ENCODE peak calls at places on chromosomes 6 and 20, in five cellular contexts. H is heart right ventricle; N is transverse colon; U is suprapubic skin; Y is CD8-positive, alpha-beta memory T cell. R is an unnamed sample.

GRCh38 chr6:151434369-151434768 is 17.6 kb downstream of the RMND1 start:
- DNase-seq in H (no peak), N (no peak), U (no peak), Y (no peak), R (peak; percentile 7)

GRCh38 chr6:6713660-6714446 is 125.3 kb downstream of the LY86 start:
- DNase-seq in H (no peak), N (no peak), U (no peak), Y (no peak), R (no peak)

GRCh38 chr20:10784337-10785183 is 110.8 kb upstream of the JAG1 start:
- DNase-seq in H (no peak), N (no peak), U (no peak), Y (no peak), R (no peak)

GRCh38 chr20:57342829-57343228 is 8.2 kb upstream of the RAE1 start:
- DNase-seq in H (no peak), N (no peak), U (no peak), Y (no peak), R (no peak)

GRCh38 chr6:156589281-156589680 is 187.9 kb upstream of the ARID1B start:
- DNase-seq in H (no peak), N (no peak), U (no peak), Y (no peak), R (no peak)

GRCh38 chr6:46862381-46862780 is 59.4 kb downstream of the ADGRF5 start:
- DNase-seq in H (no peak), N (no peak), U (no peak), Y (no peak), R (no peak)

GRCh38 chr6:118542184-118542952 is 5.7 kb upstream of the PLN start:
- DNase-seq in H (no peak), N (no peak), U (no peak), Y (no peak), R (no peak)

GRCh38 chr6:156167289-156168076 is 609.7 kb upstream of the ARID1B start:
- DNase-seq in H (peak; percentile 30), N (peak; percentile 10), U (no peak), Y (no peak), R (no peak)

GRCh38 chr20:24160563-24161355 is 172.2 kb upstream of the GGTLC1 start:
- DNase-seq in H (peak; percentile 22), N (peak; percentile 13), U (no peak), Y (peak; percentile 4), R (peak; percentile 60)

GRCh38 chr6:147321260-147321659 is 117.0 kb downstream of the STXBP5 start:
- DNase-seq in H (no peak), N (no peak), U (no peak), Y (no peak), R (no peak)

GRCh38 chr6:168416531-168416930 is 24.5 kb upstream of the SMOC2 start:
- DNase-seq in H (no peak), N (no peak), U (no peak), Y (no peak), R (no peak)

DNA sequence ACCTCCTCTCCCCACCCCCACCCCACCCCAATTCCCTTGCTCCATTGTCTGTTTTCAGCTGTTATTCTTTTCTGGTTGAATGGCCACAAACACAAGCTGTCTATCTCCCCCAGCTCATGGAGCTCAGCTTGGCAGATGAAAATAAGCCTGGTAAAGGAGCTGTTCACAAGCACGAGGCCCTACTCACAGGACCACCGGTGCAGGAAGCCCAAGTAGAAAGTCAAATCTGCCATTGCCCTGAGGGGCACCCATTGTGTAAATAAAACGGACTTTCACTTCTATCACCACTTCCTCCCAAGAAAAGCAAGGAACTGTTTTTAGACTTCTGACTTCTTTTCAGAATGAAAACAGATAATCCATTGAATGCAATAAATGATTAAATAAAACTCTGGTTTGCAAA is 27.8 kb downstream of the RIPOR2 start:
- DNase-seq in H (no peak), N (no peak), U (no peak), Y (no peak), R (no peak)
- H3K4me1 ChIP-seq in H (peaks cover 45% of the 10 kb centered on the region), N (peaks cover 11% of the 10 kb centered on the region), U (peaks cover 37% of the 10 kb centered on the region), Y (peaks cover 92% of the 10 kb centered on the region), R (peaks cover 45% of the 10 kb centered on the region)

GRCh38 chr20:50399003-50399916 is 110.9 kb upstream of the PTPN1 start:
- DNase-seq in H (peak; percentile 86), N (peak; percentile 45), U (no peak), Y (no peak), R (peak; percentile 98)
- H3K4me1 ChIP-seq in H (peaks cover 68% of the 10 kb centered on the region), N (peaks cover 26% of the 10 kb centered on the region), U (peaks cover 37% of the 10 kb centered on the region), Y (no peaks in the 10 kb centered on the region), R (peaks cover 98% of the 10 kb centered on the region)

DNA sequence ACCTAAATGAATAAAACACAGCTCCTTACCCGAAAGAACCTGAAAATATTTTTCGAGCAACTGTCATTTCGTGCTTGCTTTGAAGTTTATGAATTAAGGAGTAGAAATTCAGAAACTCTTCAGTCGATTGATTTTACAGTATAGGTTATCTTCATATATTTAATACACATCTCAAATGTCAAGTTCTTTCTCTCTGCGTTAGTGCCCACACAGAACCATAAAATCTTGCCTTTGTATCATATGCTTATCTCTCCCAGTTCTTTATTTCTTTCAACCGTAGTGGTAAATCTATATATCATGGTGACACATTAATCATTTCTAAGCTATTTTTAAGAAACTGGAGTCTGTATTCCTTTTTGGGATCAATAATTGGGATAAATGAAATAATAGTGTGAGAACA is 397.5 kb downstream of the CDKAL1 start:
- DNase-seq in H (no peak), N (no peak), U (no peak), Y (no peak), R (no peak)
- H3K4me1 ChIP-seq in H (no peaks in the 10 kb centered on the region), N (peaks cover 7% of the 10 kb centered on the region), U (no peaks in the 10 kb centered on the region), Y (no peaks in the 10 kb centered on the region), R (peaks cover 20% of the 10 kb centered on the region)

GRCh38 chr6:15363164-15363522 is 117.3 kb downstream of the JARID2 start:
- DNase-seq in H (no peak), N (no peak), U (no peak), Y (no peak), R (no peak)
- H3K4me1 ChIP-seq in H (peaks cover 58% of the 10 kb centered on the region), N (peaks cover 43% of the 10 kb centered on the region), U (peaks cover 35% of the 10 kb centered on the region), Y (peaks cover 62% of the 10 kb centered on the region), R (peaks cover 23% of the 10 kb centered on the region)

GRCh38 chr20:62961799-62962198 is 9.3 kb downstream of the SLC17A9 start:
- DNase-seq in H (no peak), N (no peak), U (no peak), Y (no peak), R (no peak)

GRCh38 chr20:62962891-62963613 is 10.5 kb downstream of the SLC17A9 start:
- DNase-seq in H (no peak), N (no peak), U (no peak), Y (no peak), R (no peak)

GRCh38 chr20:62961310-62961783 is 8.8 kb downstream of the SLC17A9 start:
- DNase-seq in H (no peak), N (no peak), U (no peak), Y (no peak), R (no peak)

GRCh38 chr20:62963614-62964397 is 11.3 kb downstream of the SLC17A9 start:
- DNase-seq in H (no peak), N (no peak), U (no peak), Y (no peak), R (no peak)

DNA sequence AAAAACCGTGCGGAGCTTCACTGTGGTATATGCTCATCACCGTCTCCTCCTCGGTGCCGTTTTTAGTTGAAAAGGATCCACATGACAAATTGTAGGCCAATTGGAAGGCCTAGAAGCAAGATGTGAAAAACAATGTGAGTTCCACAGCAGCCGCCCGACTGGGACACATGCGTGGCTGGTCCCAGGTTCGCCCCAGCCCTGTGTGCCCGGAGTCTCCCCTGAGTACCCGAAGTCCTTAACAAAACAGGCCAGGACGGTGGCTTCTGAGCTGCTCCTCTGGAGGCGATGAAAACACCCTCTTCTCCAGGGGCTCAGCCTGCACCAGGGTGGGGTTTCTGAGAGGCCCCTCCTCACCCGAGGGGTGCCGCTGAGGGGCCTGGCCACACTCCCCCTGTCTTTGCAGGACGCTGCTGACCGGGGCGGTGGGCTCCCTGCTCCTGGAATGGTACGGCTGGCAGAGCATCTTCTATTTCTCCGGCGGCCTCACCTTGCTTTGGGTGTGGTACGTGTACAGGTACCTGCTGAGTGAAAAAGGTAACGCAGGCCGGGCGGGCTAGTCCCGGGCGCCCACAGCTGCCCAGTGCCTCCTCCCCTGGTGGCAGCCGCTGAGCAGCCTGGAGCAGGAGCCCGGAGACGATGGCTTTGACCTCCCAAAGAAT is 9.8 kb downstream of the SLC17A9 start:
- DNase-seq in H (no peak), N (no peak), U (no peak), Y (no peak), R (no peak)
- H3K4me1 ChIP-seq in H (no peaks in the 10 kb centered on the region), N (no peaks in the 10 kb centered on the region), U (peaks cover 11% of the 10 kb centered on the region), Y (no peaks in the 10 kb centered on the region), R (no peaks in the 10 kb centered on the region)

GRCh38 chr6:84037425-84038089 is 4.0 kb downstream of the MRAP2 start:
- DNase-seq in H (no peak), N (no peak), U (no peak), Y (no peak), R (no peak)
- H3K4me1 ChIP-seq in H (peaks cover 4% of the 10 kb centered on the region), N (peaks cover 13% of the 10 kb centered on the region), U (peaks cover 18% of the 10 kb centered on the region), Y (no peaks in the 10 kb centered on the region), R (no peaks in the 10 kb centered on the region)

GRCh38 chr6:37131960-37132253 is 38.0 kb upstream of the PIM1 start:
- DNase-seq in H (no peak), N (no peak), U (no peak), Y (no peak), R (no peak)

GRCh38 chr6:37134622-37135191 is 35.2 kb upstream of the PIM1 start:
- DNase-seq in H (no peak), N (peak; percentile 74), U (peak; percentile 75), Y (no peak), R (peak; percentile 89)

GRCh38 chr6:37127961-37128862 is 41.7 kb upstream of the PIM1 start:
- DNase-seq in H (no peak), N (peak; percentile 42), U (no peak), Y (no peak), R (no peak)

GRCh38 chr6:37130704-37131103 is 39.2 kb upstream of the PIM1 start:
- DNase-seq in H (peak; percentile 18), N (peak; percentile 53), U (no peak), Y (no peak), R (peak; percentile 65)

DNA sequence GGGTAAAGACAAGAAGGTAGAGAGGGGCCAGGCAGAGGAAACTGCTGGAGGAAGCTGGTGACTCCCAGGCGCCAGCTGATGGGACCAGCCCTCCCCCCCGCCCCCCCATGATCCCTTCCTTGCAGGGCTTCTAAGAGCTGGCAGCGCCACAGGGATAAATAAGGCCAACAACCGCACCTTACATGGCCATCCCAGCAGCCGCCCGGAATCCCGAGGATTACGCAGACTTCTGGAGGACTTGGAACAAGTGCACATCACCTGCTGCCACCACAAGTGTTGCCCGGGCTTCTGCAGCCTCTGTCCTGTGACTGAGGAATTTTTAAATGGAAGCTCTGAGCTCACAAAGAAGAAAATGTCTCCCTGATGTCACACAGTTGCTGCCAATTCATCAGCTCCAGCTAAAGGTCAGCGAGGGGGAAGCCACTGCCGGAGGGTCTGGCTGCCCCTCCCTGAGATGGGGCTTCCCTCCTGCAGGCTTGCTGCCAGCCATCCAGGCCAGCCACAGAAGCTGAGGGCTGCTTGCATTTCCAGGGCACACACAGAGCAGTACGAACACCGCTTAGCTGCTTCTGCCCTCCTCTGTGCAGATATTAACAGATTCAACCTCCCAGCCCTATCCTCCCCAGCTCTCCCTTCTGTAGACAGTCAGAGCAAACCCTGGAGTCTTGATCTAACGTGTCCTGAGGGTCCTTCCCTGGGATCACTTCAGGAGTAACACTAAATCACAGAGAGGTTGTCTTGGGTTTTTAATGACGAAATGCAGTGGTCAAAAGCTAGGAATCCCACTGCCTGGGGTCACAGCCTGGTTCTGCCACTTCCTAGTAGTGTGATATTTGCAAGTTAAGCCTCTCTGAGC is 38.6 kb upstream of the PIM1 start:
- DNase-seq in H (peak; percentile 82), N (peak; percentile 70), U (no peak), Y (no peak), R (peak; percentile 92)
- H3K4me1 ChIP-seq in H (peaks cover 60% of the 10 kb centered on the region), N (peaks cover 41% of the 10 kb centered on the region), U (peaks cover 31% of the 10 kb centered on the region), Y (peaks cover 9% of the 10 kb centered on the region), R (peaks cover 7% of the 10 kb centered on the region)

R was measured in tibial artery.